ENCODE peak calls at places on chromosomes 12 and 14, in eight cellular contexts. E is ovary, O is A549, K is GM12865, B is Peyer's patch, R is BJ, I is heart left ventricle, C is nephron progenitor cell. D is an unnamed sample.

GRCh38 chr14:68470361-68470760 is 322.5 kb downstream of the ZFP36L1 start:
- DNase-seq in E (no peak), O (no peak), K (no peak), B (no peak), R (no peak), I (no peak), C (no peak), D (no peak)

GRCh38 chr14:77296155-77296554 is 24.5 kb downstream of the POMT2 start:
- DNase-seq in E (peak; percentile 88), O (no peak), K (no peak), B (no peak), R (no peak), I (no peak), C (no peak), D (no peak)

GRCh38 chr14:68210729-68211299 is 391.2 kb downstream of the RAD51B start:
- DNase-seq in E (no peak), O (no peak), K (peak; percentile 95), B (peak; percentile 25), R (peak; percentile 99), I (peak; percentile 31), C (no peak), D (peak; percentile 76)

GRCh38 chr12:75503866-75504265 is 7.5 kb downstream of the KRR1 start:
- DNase-seq in E (no peak), O (no peak), K (no peak), B (no peak), R (no peak), I (no peak), C (no peak), D (no peak)

GRCh38 chr12:93699271-93700141 is 22.3 kb downstream of the CRADD start:
- DNase-seq in E (no peak), O (no peak), K (no peak), B (no peak), R (no peak), I (no peak), C (no peak), D (no peak)

GRCh38 chr12:124544311-124544970 is 23.0 kb downstream of the NCOR2 start:
- DNase-seq in E (no peak), O (no peak), K (no peak), B (no peak), R (no peak), I (no peak), C (peak; percentile 33), D (no peak)

GRCh38 chr12:121678721-121679300 is 9.4 kb upstream of the MORN3 start:
- DNase-seq in E (peak; percentile 55), O (no peak), K (no peak), B (no peak), R (no peak), I (no peak), C (no peak), D (no peak)

GRCh38 chr12:58443273-58443980 is 476.9 kb downstream of the LRIG3 start:
- DNase-seq in E (no peak), O (no peak), K (peak; percentile 58), B (no peak), R (no peak), I (no peak), C (no peak), D (no peak)

GRCh38 chr14:65057704-65058103 is 44.6 kb downstream of the MAX start:
- DNase-seq in E (no peak), O (no peak), K (no peak), B (no peak), R (no peak), I (no peak), C (no peak), D (no peak)

GRCh38 chr12:127964717-127965116 is 302.3 kb upstream of the TMEM132C start:
- DNase-seq in E (no peak), O (no peak), K (no peak), B (no peak), R (no peak), I (no peak), C (no peak), D (no peak)

GRCh38 chr12:119090276-119090675 is 88.5 kb upstream of the HSPB8 start:
- DNase-seq in E (no peak), O (no peak), K (no peak), B (no peak), R (no peak), I (no peak), C (no peak), D (no peak)

GRCh38 chr12:11877869-11878780 is 192.6 kb upstream of the BCL2L14 start:
- DNase-seq in E (no peak), O (peak; percentile 43), K (no peak), B (no peak), R (peak; percentile 28), I (peak; percentile 53), C (no peak), D (no peak)

GRCh38 chr14:74945852-74946658 is 9.3 kb downstream of the PGF start:
- DNase-seq in E (peak; percentile 81), O (peak; percentile 95), K (peak; percentile 81), B (peak; percentile 78), R (no peak), I (peak; percentile 75), C (peak; percentile 90), D (peak; percentile 92)

GRCh38 chr12:88471641-88472040 is 108.6 kb downstream of the KITLG start:
- DNase-seq in E (no peak), O (no peak), K (no peak), B (no peak), R (peak; percentile 29), I (no peak), C (no peak), D (no peak)

GRCh38 chr12:53207042-53207441 is at the start of gene ITGB7:
- DNase-seq in E (no peak), O (no peak), K (peak; percentile 93), B (peak; percentile 94), R (no peak), I (no peak), C (no peak), D (peak; percentile 77)

DNA sequence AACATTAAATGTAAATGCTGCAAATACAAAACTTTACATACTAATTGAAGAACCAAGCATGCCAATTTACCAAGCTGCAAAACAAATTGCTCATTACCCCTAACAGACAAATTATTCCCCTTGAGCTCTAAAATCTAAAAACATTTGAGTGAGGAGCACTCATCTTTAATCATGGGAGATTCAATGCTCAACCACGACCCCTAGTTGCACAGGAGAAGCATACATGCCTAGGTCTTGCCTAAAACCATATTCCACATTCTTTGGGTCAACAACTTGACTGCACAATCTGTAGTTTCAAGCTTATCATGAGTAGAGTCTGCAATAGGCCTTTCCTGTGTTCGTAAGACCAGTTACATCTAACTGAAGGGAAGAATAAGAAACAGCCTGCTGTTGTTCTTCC is 69.7 kb downstream of the MGAT4C start:
- DNase-seq in E (no peak), O (no peak), K (peak; percentile 0), B (no peak), R (no peak), I (no peak), C (no peak), D (no peak)
- TF ChIP-seq CTCF in E (no peak), O (no peak), K (no peak), B (no peak), R (no peak), I (no peak), C (no peak), D (no peak)

GRCh38 chr14:90114554-90114953 is 52.8 kb downstream of the KCNK13 start:
- DNase-seq in E (no peak), O (peak; percentile 11), K (no peak), B (no peak), R (no peak), I (no peak), C (no peak), D (no peak)

GRCh38 chr14:90105756-90106155 is 44.0 kb downstream of the KCNK13 start:
- DNase-seq in E (peak; percentile 33), O (no peak), K (no peak), B (no peak), R (no peak), I (peak; percentile 44), C (no peak), D (no peak)

GRCh38 chr14:90107789-90108188 is 46.0 kb downstream of the KCNK13 start:
- DNase-seq in E (no peak), O (no peak), K (no peak), B (no peak), R (no peak), I (no peak), C (no peak), D (no peak)

GRCh38 chr14:90111895-90112534 is 50.2 kb downstream of the KCNK13 start:
- DNase-seq in E (no peak), O (peak; percentile 24), K (no peak), B (no peak), R (no peak), I (no peak), C (no peak), D (no peak)

GRCh38 chr14:90109858-90110257 is 48.1 kb downstream of the KCNK13 start:
- DNase-seq in E (no peak), O (peak; percentile 34), K (no peak), B (no peak), R (no peak), I (no peak), C (no peak), D (no peak)
- TF ChIP-seq CTCF in E (no peak), O (peak; percentile 23), K (peak; percentile 8), B (no peak), R (no peak), I (peak; percentile 12), C (no peak), D (no peak)

DNA sequence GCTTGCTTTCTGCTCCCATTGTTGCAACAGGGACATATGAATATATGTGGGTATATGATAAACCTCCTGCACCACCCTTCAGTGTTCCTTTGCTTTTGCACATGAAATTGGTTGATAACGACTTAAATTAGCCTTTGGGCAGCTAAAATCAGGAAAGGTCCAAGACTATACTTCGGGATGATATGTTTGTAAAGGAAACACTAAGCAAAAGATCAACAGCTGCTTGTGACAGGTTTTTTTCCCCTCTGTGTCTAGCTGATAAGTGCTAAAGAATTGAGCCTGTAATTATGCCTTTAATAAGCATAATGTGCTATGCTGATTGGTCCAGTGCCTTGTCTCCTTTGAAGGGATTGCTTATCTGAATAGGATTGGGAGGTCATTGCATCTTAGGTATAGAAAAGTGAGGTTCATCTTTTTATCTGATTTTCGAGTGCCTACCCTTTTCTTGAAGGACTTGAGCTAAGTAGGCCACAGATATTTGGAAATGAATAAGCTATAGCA is 59.4 kb downstream of the PPHLN1 start:
- DNase-seq in E (no peak), O (no peak), K (no peak), B (no peak), R (no peak), I (no peak), C (no peak), D (no peak)
- TF ChIP-seq CTCF in E (no peak), O (no peak), K (no peak), B (no peak), R (no peak), I (no peak), C (no peak), D (no peak)

GRCh38 chr14:103905861-103906456 is 22.3 kb upstream of the TDRD9 start:
- DNase-seq in E (no peak), O (no peak), K (no peak), B (no peak), R (no peak), I (no peak), C (peak; percentile 43), D (peak; percentile 44)
- TF ChIP-seq CTCF in E (no peak), O (no peak), K (peak; percentile 24), B (no peak), R (no peak), I (no peak), C (no peak), D (peak; percentile 14)

GRCh38 chr12:100651694-100652093 is 78.2 kb downstream of the GAS2L3 start:
- DNase-seq in E (no peak), O (no peak), K (no peak), B (no peak), R (no peak), I (no peak), C (no peak), D (no peak)
- TF ChIP-seq CTCF in E (no peak), O (no peak), K (no peak), B (no peak), R (no peak), I (no peak), C (no peak), D (no peak)

GRCh38 chr14:97366400-97366799 is 569.2 kb downstream of the VRK1 start:
- DNase-seq in E (no peak), O (no peak), K (no peak), B (no peak), R (no peak), I (no peak), C (no peak), D (no peak)
- TF ChIP-seq CTCF in E (no peak), O (no peak), K (no peak), B (no peak), R (no peak), I (no peak), C (no peak), D (no peak)